ENCODE peak calls at places on chromosomes 1 and 21, in seven cellular contexts. H, D, V, M, R, E and Q are unnamed samples.

GRCh38 chr1:196193891-196194559 is 414.2 kb downstream of the KCNT2 start:
- DNase-seq in R (no peak), E (no peak), D (peak), H (no peak), V (no peak), M (no peak), Q (no peak)

GRCh38 chr1:47658161-47658920 is 220.5 kb downstream of the FOXD2 start:
- DNase-seq in R (no peak), M (no peak), D (no peak), H (peak), V (no peak), E (no peak), Q (no peak)

GRCh38 chr1:76287917-76288316 is 213.4 kb downstream of the ST6GALNAC3 start:
- DNase-seq in E (no peak), H (no peak), D (no peak), M (no peak), V (no peak), R (no peak), Q (no peak)

GRCh38 chr1:36304970-36305914 is 926 bp upstream of the SH3D21 start:
- DNase-seq in E (peak), D (no peak), H (no peak), M (no peak), R (no peak), V (no peak), Q (no peak)

GRCh38 chr1:222243902-222244301 is 304.0 kb downstream of the HHIPL2 start:
- DNase-seq in R (no peak), E (peak), H (no peak), D (peak), V (no peak), M (no peak), Q (no peak)

GRCh38 chr1:39098569-39099250 is 72.6 kb downstream of the NDUFS5 start:
- DNase-seq in H (peak), D (peak), M (peak), R (peak), E (peak), V (peak), Q (peak)

GRCh38 chr1:183139281-183139942 is 46.7 kb upstream of the LAMC2 start:
- DNase-seq in M (no peak), R (no peak), H (no peak), E (no peak), V (no peak), D (peak), Q (no peak)

GRCh38 chr1:230399321-230400006 is 26.7 kb downstream of the PGBD5 start:
- DNase-seq in E (no peak), V (no peak), D (no peak), M (no peak), R (no peak), H (no peak), Q (no peak)

GRCh38 chr21:46585191-46585953 is 19.5 kb downstream of the S100B start:
- DNase-seq in V (no peak), R (no peak), E (no peak), H (no peak), D (no peak), M (no peak), Q (no peak)

GRCh38 chr21:45020629-45021427 is 53.6 kb upstream of the ADARB1 start:
- DNase-seq in H (no peak), R (no peak), M (no peak), E (no peak), D (no peak), V (no peak), Q (no peak)

GRCh38 chr1:116373451-116374339 is 651 bp downstream of the ATP1A1 start:
- DNase-seq in M (peak), H (peak), V (peak), R (peak), E (peak), D (peak), Q (peak)

GRCh38 chr1:21590906-21591301 is 78.3 kb downstream of the RAP1GAP start:
- DNase-seq in R (no peak), M (no peak), V (no peak), E (no peak), D (no peak), H (no peak), Q (no peak)

GRCh38 chr1:48794815-48795214 is 18.1 kb upstream of the BEND5 start:
- DNase-seq in D (peak), R (no peak), H (no peak), E (no peak), M (no peak), V (no peak), Q (no peak)